ENCODE peak calls at places on chromosomes 7 and 10, in five cellular contexts. One of them, this sample, is unnamed.

GRCh38 chr7:24334012-24334411 is 50.0 kb downstream of the NPY start:
- DNase-seq in stimulated activated CD4-positive, alpha-beta T cell treated with anti-CD3 and anti-CD28 coated beads, Interleukin-1b, Interleukin-23, amount 100 ng/mL, for 1 hour: no peak
- DNase-seq in transverse colon: no peak
- DNase-seq in HT-29: no peak
- DNase-seq in tibial artery: no peak
- DNase-seq in this sample: no peak

GRCh38 chr10:126928252-126928651 is 23.0 kb downstream of the DOCK1 start:
- DNase-seq in stimulated activated CD4-positive, alpha-beta T cell treated with anti-CD3 and anti-CD28 coated beads, Interleukin-1b, Interleukin-23, amount 100 ng/mL, for 1 hour: no peak
- DNase-seq in transverse colon: no peak
- DNase-seq in HT-29: no peak
- DNase-seq in tibial artery: no peak
- DNase-seq in this sample: no peak

GRCh38 chr7:8590791-8591190 is 157.4 kb downstream of the NXPH1 start:
- DNase-seq in stimulated activated CD4-positive, alpha-beta T cell treated with anti-CD3 and anti-CD28 coated beads, Interleukin-1b, Interleukin-23, amount 100 ng/mL, for 1 hour: no peak
- DNase-seq in transverse colon: no peak
- DNase-seq in HT-29: no peak
- DNase-seq in tibial artery: no peak
- DNase-seq in this sample: no peak

GRCh38 chr7:774161-775109 is 47.4 kb upstream of the PRKAR1B start:
- DNase-seq in stimulated activated CD4-positive, alpha-beta T cell treated with anti-CD3 and anti-CD28 coated beads, Interleukin-1b, Interleukin-23, amount 100 ng/mL, for 1 hour: peak
- DNase-seq in transverse colon: peak
- DNase-seq in HT-29: peak
- DNase-seq in tibial artery: no peak
- DNase-seq in this sample: no peak

GRCh38 chr10:29512460-29512974 is 122.3 kb downstream of the SVIL start:
- DNase-seq in stimulated activated CD4-positive, alpha-beta T cell treated with anti-CD3 and anti-CD28 coated beads, Interleukin-1b, Interleukin-23, amount 100 ng/mL, for 1 hour: no peak
- DNase-seq in transverse colon: no peak
- DNase-seq in HT-29: no peak
- DNase-seq in tibial artery: no peak
- DNase-seq in this sample: no peak

GRCh38 chr7:37908221-37908788 is 8.3 kb downstream of the SFRP4 start:
- DNase-seq in stimulated activated CD4-positive, alpha-beta T cell treated with anti-CD3 and anti-CD28 coated beads, Interleukin-1b, Interleukin-23, amount 100 ng/mL, for 1 hour: no peak
- DNase-seq in transverse colon: no peak
- DNase-seq in HT-29: no peak
- DNase-seq in tibial artery: no peak
- DNase-seq in this sample: peak

GRCh38 chr7:151461096-151461941 is 21.4 kb upstream of the CRYGN start:
- DNase-seq in stimulated activated CD4-positive, alpha-beta T cell treated with anti-CD3 and anti-CD28 coated beads, Interleukin-1b, Interleukin-23, amount 100 ng/mL, for 1 hour: no peak
- DNase-seq in transverse colon: no peak
- DNase-seq in HT-29: no peak
- DNase-seq in tibial artery: no peak
- DNase-seq in this sample: no peak

GRCh38 chr10:29136401-29136800 is 152.5 kb upstream of the LYZL1 start:
- DNase-seq in stimulated activated CD4-positive, alpha-beta T cell treated with anti-CD3 and anti-CD28 coated beads, Interleukin-1b, Interleukin-23, amount 100 ng/mL, for 1 hour: no peak
- DNase-seq in transverse colon: no peak
- DNase-seq in HT-29: no peak
- DNase-seq in tibial artery: no peak
- DNase-seq in this sample: no peak

GRCh38 chr7:498678-499641 is 20.7 kb downstream of the PDGFA start:
- DNase-seq in stimulated activated CD4-positive, alpha-beta T cell treated with anti-CD3 and anti-CD28 coated beads, Interleukin-1b, Interleukin-23, amount 100 ng/mL, for 1 hour: no peak
- DNase-seq in transverse colon: no peak
- DNase-seq in HT-29: no peak
- DNase-seq in tibial artery: peak
- DNase-seq in this sample: no peak

GRCh38 chr7:138359891-138360582 is 100.0 kb upstream of the TRIM24 start:
- DNase-seq in stimulated activated CD4-positive, alpha-beta T cell treated with anti-CD3 and anti-CD28 coated beads, Interleukin-1b, Interleukin-23, amount 100 ng/mL, for 1 hour: no peak
- DNase-seq in transverse colon: no peak
- DNase-seq in HT-29: no peak
- DNase-seq in tibial artery: no peak
- DNase-seq in this sample: no peak

GRCh38 chr10:15715619-15716227 is 4.0 kb downstream of the ITGA8 start:
- DNase-seq in stimulated activated CD4-positive, alpha-beta T cell treated with anti-CD3 and anti-CD28 coated beads, Interleukin-1b, Interleukin-23, amount 100 ng/mL, for 1 hour: no peak
- DNase-seq in transverse colon: no peak
- DNase-seq in HT-29: no peak
- DNase-seq in tibial artery: no peak
- DNase-seq in this sample: no peak

GRCh38 chr7:55574062-55574717 is 1.9 kb upstream of the VOPP1 start:
- DNase-seq in stimulated activated CD4-positive, alpha-beta T cell treated with anti-CD3 and anti-CD28 coated beads, Interleukin-1b, Interleukin-23, amount 100 ng/mL, for 1 hour: no peak
- DNase-seq in transverse colon: no peak
- DNase-seq in HT-29: no peak
- DNase-seq in tibial artery: no peak
- DNase-seq in this sample: no peak

GRCh38 chr10:119189811-119190282 is 11.2 kb upstream of the PRDX3 start:
- DNase-seq in stimulated activated CD4-positive, alpha-beta T cell treated with anti-CD3 and anti-CD28 coated beads, Interleukin-1b, Interleukin-23, amount 100 ng/mL, for 1 hour: no peak
- DNase-seq in transverse colon: no peak
- DNase-seq in HT-29: no peak
- DNase-seq in tibial artery: no peak
- DNase-seq in this sample: no peak

GRCh38 chr10:62437696-62438095 is 63.5 kb downstream of the ZNF365 start:
- DNase-seq in stimulated activated CD4-positive, alpha-beta T cell treated with anti-CD3 and anti-CD28 coated beads, Interleukin-1b, Interleukin-23, amount 100 ng/mL, for 1 hour: no peak
- DNase-seq in transverse colon: no peak
- DNase-seq in HT-29: peak
- DNase-seq in tibial artery: no peak
- DNase-seq in this sample: no peak

GRCh38 chr10:93751832-93752231 is 5.9 kb upstream of the LGI1 start:
- DNase-seq in stimulated activated CD4-positive, alpha-beta T cell treated with anti-CD3 and anti-CD28 coated beads, Interleukin-1b, Interleukin-23, amount 100 ng/mL, for 1 hour: no peak
- DNase-seq in transverse colon: peak
- DNase-seq in HT-29: peak
- DNase-seq in tibial artery: no peak
- DNase-seq in this sample: no peak

GRCh38 chr10:95850791-95851190 is 57.0 kb upstream of the CC2D2B start:
- DNase-seq in stimulated activated CD4-positive, alpha-beta T cell treated with anti-CD3 and anti-CD28 coated beads, Interleukin-1b, Interleukin-23, amount 100 ng/mL, for 1 hour: no peak
- DNase-seq in transverse colon: no peak
- DNase-seq in HT-29: no peak
- DNase-seq in tibial artery: no peak
- DNase-seq in this sample: no peak

This sample was measured in GOT3.